ENCODE peak calls at places on chromosomes 1 and 21, in seven cellular contexts. N, K, L, R, Y, J and F are unnamed samples.

GRCh38 chr1:3631865-3632264 is 7.0 kb downstream of the TPRG1L start:
- DNase-seq in N (no peak), K (no peak), L (no peak), R (no peak), Y (no peak), J (no peak), F (no peak)

GRCh38 chr1:209250970-209251636 is 332.4 kb upstream of the CAMK1G start:
- DNase-seq in N (no peak), K (no peak), L (no peak), R (no peak), Y (no peak), J (no peak), F (no peak)

GRCh38 chr1:182633657-182634281 is 29.6 kb upstream of the RGS16 start:
- DNase-seq in N (peak), K (no peak), L (no peak), R (no peak), Y (no peak), J (no peak), F (no peak)

GRCh38 chr1:115142616-115143015 is 53.3 kb upstream of the TSPAN2 start:
- DNase-seq in N (peak), K (no peak), L (peak), R (no peak), Y (no peak), J (no peak), F (peak)

GRCh38 chr1:42674214-42674613 is 8.0 kb upstream of the YBX1 start:
- DNase-seq in N (no peak), K (no peak), L (peak), R (no peak), Y (no peak), J (no peak), F (no peak)

GRCh38 chr1:15916417-15916816 is 59.5 kb downstream of the ZBTB17 start:
- DNase-seq in N (no peak), K (no peak), L (no peak), R (no peak), Y (no peak), J (no peak), F (no peak)

GRCh38 chr1:18090636-18091035 is 17.0 kb upstream of the IGSF21 start:
- DNase-seq in N (no peak), K (no peak), L (no peak), R (no peak), Y (no peak), J (no peak), F (no peak)

GRCh38 chr21:41678016-41678935 is 88.6 kb downstream of the RIPK4 start:
- DNase-seq in N (peak), K (no peak), L (no peak), R (no peak), Y (no peak), J (peak), F (no peak)

GRCh38 chr21:35969281-35969680 is 91.0 kb downstream of the SETD4 start:
- DNase-seq in N (no peak), K (no peak), L (no peak), R (no peak), Y (no peak), J (no peak), F (no peak)

GRCh38 chr1:26225033-26225831 is 8.8 kb upstream of the CEP85 start:
- DNase-seq in N (no peak), K (peak), L (peak), R (no peak), Y (no peak), J (peak), F (peak)

GRCh38 chr1:7290971-7291970 is 479.8 kb upstream of the VAMP3 start:
- DNase-seq in N (no peak), K (no peak), L (peak), R (no peak), Y (no peak), J (no peak), F (peak)

GRCh38 chr1:150696151-150696550 is 803 bp downstream of the GOLPH3L start:
- DNase-seq in N (no peak), K (no peak), L (no peak), R (no peak), Y (no peak), J (no peak), F (no peak)